ENCODE peak calls at places on chromosomes 4 and X, in five cellular contexts. One of them, this sample, is unnamed.

GRCh38 chrX:130260316-130260715 is 8.4 kb downstream of the ZNF280C start:
- DNase-seq in MM.1S: no peak
- DNase-seq in fibroblast of mammary gland: peak
- DNase-seq in heart right ventricle: no peak
- DNase-seq in GM23248: peak
- DNase-seq in this sample: no peak

GRCh38 chr4:150119492-150119891 is 41.2 kb downstream of the DCLK2 start:
- DNase-seq in GM23248: peak
- DNase-seq in heart right ventricle: no peak
- DNase-seq in MM.1S: no peak
- DNase-seq in fibroblast of mammary gland: peak
- DNase-seq in this sample: no peak

GRCh38 chr4:5137927-5138326 is 86.6 kb downstream of the STK32B start:
- DNase-seq in MM.1S: no peak
- DNase-seq in heart right ventricle: no peak
- DNase-seq in fibroblast of mammary gland: no peak
- DNase-seq in GM23248: peak
- DNase-seq in this sample: no peak

GRCh38 chr4:96483308-96484030 is 643.6 kb downstream of the PDHA2 start:
- DNase-seq in GM23248: no peak
- DNase-seq in MM.1S: no peak
- DNase-seq in fibroblast of mammary gland: no peak
- DNase-seq in heart right ventricle: no peak
- DNase-seq in this sample: no peak

GRCh38 chr4:176150283-176150682 is 45.1 kb downstream of the SPATA4 start:
- DNase-seq in heart right ventricle: no peak
- DNase-seq in fibroblast of mammary gland: peak
- DNase-seq in GM23248: peak
- DNase-seq in MM.1S: peak
- DNase-seq in this sample: peak

GRCh38 chr4:4861592-4862551 is 2.4 kb downstream of the MSX1 start:
- DNase-seq in fibroblast of mammary gland: no peak
- DNase-seq in MM.1S: no peak
- DNase-seq in heart right ventricle: no peak
- DNase-seq in GM23248: no peak
- DNase-seq in this sample: no peak

GRCh38 chrX:47608130-47608810 is 11.4 kb downstream of the SYN1 start:
- DNase-seq in MM.1S: no peak
- DNase-seq in GM23248: no peak
- DNase-seq in heart right ventricle: no peak
- DNase-seq in fibroblast of mammary gland: no peak
- DNase-seq in this sample: no peak

GRCh38 chrX:119981286-119982070 is 37.9 kb upstream of the NKAP start:
- DNase-seq in GM23248: peak
- DNase-seq in MM.1S: peak
- DNase-seq in fibroblast of mammary gland: peak
- DNase-seq in heart right ventricle: no peak
- DNase-seq in this sample: peak

GRCh38 chrX:120316587-120317283 is 5.5 kb upstream of the TMEM255A start:
- DNase-seq in heart right ventricle: no peak
- DNase-seq in GM23248: peak
- DNase-seq in fibroblast of mammary gland: peak
- DNase-seq in MM.1S: no peak
- DNase-seq in this sample: no peak

GRCh38 chr4:17939061-17939460 is 82.5 kb downstream of the LCORL start:
- DNase-seq in fibroblast of mammary gland: no peak
- DNase-seq in GM23248: peak
- DNase-seq in heart right ventricle: no peak
- DNase-seq in MM.1S: no peak
- DNase-seq in this sample: no peak

GRCh38 chr4:122823476-122823875 is 3.2 kb upstream of the FGF2 start:
- DNase-seq in MM.1S: no peak
- DNase-seq in heart right ventricle: no peak
- DNase-seq in GM23248: peak
- DNase-seq in fibroblast of mammary gland: peak
- DNase-seq in this sample: no peak

GRCh38 chr4:77959566-77960338 is 97.1 kb downstream of the MRPL1 start:
- DNase-seq in fibroblast of mammary gland: peak
- DNase-seq in heart right ventricle: no peak
- DNase-seq in GM23248: peak
- DNase-seq in MM.1S: peak
- DNase-seq in this sample: peak

GRCh38 chrX:131650637-131651410 is 107.0 kb downstream of the OR13H1 start:
- DNase-seq in heart right ventricle: no peak
- DNase-seq in MM.1S: no peak
- DNase-seq in GM23248: peak
- DNase-seq in fibroblast of mammary gland: peak
- DNase-seq in this sample: no peak

GRCh38 chr4:87445964-87446363 is 23.6 kb downstream of the NUDT9 start:
- DNase-seq in heart right ventricle: no peak
- DNase-seq in GM23248: no peak
- DNase-seq in MM.1S: no peak
- DNase-seq in fibroblast of mammary gland: no peak
- DNase-seq in this sample: no peak

GRCh38 chrX:21806691-21807090 is 32.7 kb upstream of the MBTPS2 start:
- DNase-seq in GM23248: peak
- DNase-seq in heart right ventricle: no peak
- DNase-seq in fibroblast of mammary gland: peak
- DNase-seq in MM.1S: no peak
- DNase-seq in this sample: no peak

GRCh38 chr4:16067515-16067914 is 16.3 kb downstream of the PROM1 start:
- DNase-seq in MM.1S: no peak
- DNase-seq in heart right ventricle: no peak
- DNase-seq in fibroblast of mammary gland: peak
- DNase-seq in GM23248: no peak
- DNase-seq in this sample: no peak

GRCh38 chr4:179625391-179625790 is 2183.2 kb upstream of the AGA start:
- DNase-seq in GM23248: peak
- DNase-seq in fibroblast of mammary gland: peak
- DNase-seq in MM.1S: no peak
- DNase-seq in heart right ventricle: no peak
- DNase-seq in this sample: no peak

GRCh38 chrX:52341493-52341892 is 27.3 kb upstream of the XAGE2 start:
- DNase-seq in heart right ventricle: no peak
- DNase-seq in fibroblast of mammary gland: peak
- DNase-seq in GM23248: peak
- DNase-seq in MM.1S: no peak
- DNase-seq in this sample: no peak

GRCh38 chr4:153476829-153477574 is 10.8 kb downstream of the TMEM131L start:
- DNase-seq in MM.1S: no peak
- DNase-seq in GM23248: no peak
- DNase-seq in heart right ventricle: no peak
- DNase-seq in fibroblast of mammary gland: no peak
- DNase-seq in this sample: no peak

GRCh38 chrX:49039598-49040375 is 3.4 kb downstream of the TFE3 start:
- DNase-seq in GM23248: peak
- DNase-seq in MM.1S: peak
- DNase-seq in fibroblast of mammary gland: peak
- DNase-seq in heart right ventricle: peak
- DNase-seq in this sample: peak

DNA sequence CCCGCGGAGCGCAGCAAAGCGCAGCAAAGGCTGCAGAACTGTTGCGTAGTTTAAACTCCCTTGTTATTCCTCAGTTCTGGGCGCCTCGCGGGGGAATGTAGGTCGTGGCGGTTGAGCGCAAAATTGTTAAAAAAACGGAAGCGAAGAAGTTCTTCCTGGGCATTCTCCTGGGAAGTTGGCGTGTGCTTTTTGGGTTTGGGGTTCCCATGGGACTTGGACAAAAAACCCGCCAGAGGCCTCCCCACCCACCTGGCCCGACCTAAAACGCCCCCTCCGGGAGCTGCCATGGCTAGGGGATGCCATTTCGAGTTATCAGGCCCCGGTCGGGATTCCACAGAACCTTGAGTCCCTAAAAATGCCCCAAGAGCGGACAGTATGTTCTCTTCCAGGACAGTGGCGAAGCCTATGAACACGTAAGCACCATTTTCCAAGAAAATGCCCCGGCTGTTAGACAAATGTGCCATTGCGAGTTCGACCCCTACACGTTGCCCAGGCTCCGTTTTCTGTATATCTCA is 8.9 kb downstream of the ZIC3 start:
- DNase-seq in heart right ventricle: no peak
- DNase-seq in fibroblast of mammary gland: no peak
- DNase-seq in GM23248: no peak
- DNase-seq in MM.1S: no peak
- DNase-seq in this sample: no peak
- H3K4me3 ChIP-seq in heart right ventricle: no peak
- H3K4me3 ChIP-seq in fibroblast of mammary gland: no peak
- H3K4me3 ChIP-seq in GM23248: no peak
- H3K4me3 ChIP-seq in MM.1S: no peak
- H3K4me3 ChIP-seq in this sample: no peak

GRCh38 chrX:19373034-19373891 is 29.5 kb downstream of the PDHA1 start:
- DNase-seq in GM23248: no peak
- DNase-seq in MM.1S: no peak
- DNase-seq in heart right ventricle: no peak
- DNase-seq in fibroblast of mammary gland: no peak
- DNase-seq in this sample: no peak
- H3K4me3 ChIP-seq in GM23248: no peak
- H3K4me3 ChIP-seq in MM.1S: no peak
- H3K4me3 ChIP-seq in heart right ventricle: no peak
- H3K4me3 ChIP-seq in fibroblast of mammary gland: no peak
- H3K4me3 ChIP-seq in this sample: no peak

GRCh38 chrX:112043997-112044396 is 38.6 kb downstream of the TRPC5 start:
- DNase-seq in GM23248: peak
- DNase-seq in fibroblast of mammary gland: peak
- DNase-seq in heart right ventricle: no peak
- DNase-seq in MM.1S: peak
- DNase-seq in this sample: peak

GRCh38 chrX:112053169-112053568 is 29.4 kb downstream of the TRPC5 start:
- DNase-seq in GM23248: no peak
- DNase-seq in fibroblast of mammary gland: no peak
- DNase-seq in MM.1S: peak
- DNase-seq in heart right ventricle: no peak
- DNase-seq in this sample: no peak

GRCh38 chrX:112051546-112051945 is 31.0 kb downstream of the TRPC5 start:
- DNase-seq in heart right ventricle: no peak
- DNase-seq in GM23248: no peak
- DNase-seq in fibroblast of mammary gland: no peak
- DNase-seq in MM.1S: peak
- DNase-seq in this sample: no peak

GRCh38 chrX:112048707-112049106 is 33.9 kb downstream of the TRPC5 start:
- DNase-seq in GM23248: no peak
- DNase-seq in heart right ventricle: no peak
- DNase-seq in fibroblast of mammary gland: no peak
- DNase-seq in MM.1S: no peak
- DNase-seq in this sample: no peak
- H3K4me3 ChIP-seq in GM23248: no peak
- H3K4me3 ChIP-seq in heart right ventricle: no peak
- H3K4me3 ChIP-seq in fibroblast of mammary gland: no peak
- H3K4me3 ChIP-seq in MM.1S: no peak
- H3K4me3 ChIP-seq in this sample: no peak

GRCh38 chr4:139635966-139636365 is 29.7 kb upstream of the MGST2 start:
- DNase-seq in MM.1S: no peak
- DNase-seq in heart right ventricle: no peak
- DNase-seq in fibroblast of mammary gland: no peak
- DNase-seq in GM23248: no peak
- DNase-seq in this sample: no peak

GRCh38 chr4:139629761-139630160 is 35.9 kb upstream of the MGST2 start:
- DNase-seq in fibroblast of mammary gland: no peak
- DNase-seq in GM23248: no peak
- DNase-seq in MM.1S: no peak
- DNase-seq in heart right ventricle: no peak
- DNase-seq in this sample: no peak

GRCh38 chr4:139633661-139634060 is 32.0 kb upstream of the MGST2 start:
- DNase-seq in MM.1S: no peak
- DNase-seq in fibroblast of mammary gland: peak
- DNase-seq in heart right ventricle: peak
- DNase-seq in GM23248: peak
- DNase-seq in this sample: no peak

GRCh38 chr4:139630991-139631390 is 34.6 kb upstream of the MGST2 start:
- DNase-seq in heart right ventricle: no peak
- DNase-seq in GM23248: no peak
- DNase-seq in MM.1S: no peak
- DNase-seq in fibroblast of mammary gland: no peak
- DNase-seq in this sample: no peak

GRCh38 chr4:139633195-139633594 is 32.4 kb upstream of the MGST2 start:
- DNase-seq in MM.1S: no peak
- DNase-seq in GM23248: no peak
- DNase-seq in heart right ventricle: no peak
- DNase-seq in fibroblast of mammary gland: no peak
- DNase-seq in this sample: no peak
- H3K4me3 ChIP-seq in MM.1S: no peak
- H3K4me3 ChIP-seq in GM23248: no peak
- H3K4me3 ChIP-seq in heart right ventricle: no peak
- H3K4me3 ChIP-seq in fibroblast of mammary gland: no peak
- H3K4me3 ChIP-seq in this sample: no peak

GRCh38 chrX:24168807-24169206 is 19.3 kb downstream of the ZFX start:
- DNase-seq in fibroblast of mammary gland: no peak
- DNase-seq in MM.1S: no peak
- DNase-seq in GM23248: no peak
- DNase-seq in heart right ventricle: no peak
- DNase-seq in this sample: no peak
- H3K4me3 ChIP-seq in fibroblast of mammary gland: no peak
- H3K4me3 ChIP-seq in MM.1S: no peak
- H3K4me3 ChIP-seq in GM23248: no peak
- H3K4me3 ChIP-seq in heart right ventricle: no peak
- H3K4me3 ChIP-seq in this sample: peak

GRCh38 chr4:26589699-26590098 is 5.8 kb downstream of the TBC1D19 start:
- DNase-seq in fibroblast of mammary gland: no peak
- DNase-seq in heart right ventricle: no peak
- DNase-seq in GM23248: no peak
- DNase-seq in MM.1S: peak
- DNase-seq in this sample: peak

GRCh38 chr4:26579169-26579568 is 4.7 kb upstream of the TBC1D19 start:
- DNase-seq in heart right ventricle: no peak
- DNase-seq in MM.1S: no peak
- DNase-seq in fibroblast of mammary gland: no peak
- DNase-seq in GM23248: no peak
- DNase-seq in this sample: no peak

GRCh38 chr4:26583538-26583864 is 383 bp upstream of the TBC1D19 start:
- DNase-seq in MM.1S: no peak
- DNase-seq in fibroblast of mammary gland: no peak
- DNase-seq in heart right ventricle: no peak
- DNase-seq in GM23248: no peak
- DNase-seq in this sample: no peak

GRCh38 chr4:26583865-26584652 is at the start of gene TBC1D19:
- DNase-seq in heart right ventricle: peak
- DNase-seq in GM23248: peak
- DNase-seq in fibroblast of mammary gland: peak
- DNase-seq in MM.1S: peak
- DNase-seq in this sample: peak

DNA sequence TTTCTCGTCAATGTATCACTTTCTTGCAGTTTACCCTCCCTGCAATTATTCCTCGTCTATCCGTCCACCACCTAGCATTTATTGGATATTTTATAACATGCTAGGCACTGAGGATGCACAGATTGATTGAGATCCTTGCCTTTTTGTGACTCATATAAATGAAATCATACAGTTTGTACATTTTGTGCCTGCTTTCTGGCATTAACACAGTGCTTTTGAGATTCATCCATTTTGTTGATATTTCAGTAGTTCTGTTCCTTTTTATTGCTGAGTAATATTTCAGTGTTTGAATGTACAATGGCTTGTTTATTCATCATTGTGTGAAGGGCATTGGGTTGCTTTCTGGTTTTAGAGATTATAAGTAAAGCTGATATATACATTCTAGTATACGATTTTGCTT is 841 bp downstream of the TBC1D19 start:
- DNase-seq in heart right ventricle: no peak
- DNase-seq in MM.1S: no peak
- DNase-seq in fibroblast of mammary gland: peak
- DNase-seq in GM23248: peak
- DNase-seq in this sample: no peak
- H3K4me3 ChIP-seq in heart right ventricle: peak
- H3K4me3 ChIP-seq in MM.1S: peak
- H3K4me3 ChIP-seq in fibroblast of mammary gland: peak
- H3K4me3 ChIP-seq in GM23248: peak
- H3K4me3 ChIP-seq in this sample: peak